ENCODE peak calls at places on chromosomes 13 and 19, in nine cellular contexts. H, L, D, T, C, S, Q, V and A are unnamed samples. For H3K36me3, the result is how much of the 10 kb centered on the place peaks cover.

GRCh38 chr19:58356236-58356970 is 3.1 kb upstream of the A1BG start:
- DNase-seq in T (no peak), V (peak), C (no peak), Q (no peak), H (no peak), S (no peak), D (no peak), L (peak), A (peak)

GRCh38 chr13:43878897-43879322 is 630 bp downstream of the CCDC122 start:
- DNase-seq in T (peak), Q (peak), H (peak), C (peak), V (peak), D (peak), S (peak), L (peak), A (peak)

GRCh38 chr19:49973987-49974386 is 13.0 kb upstream of the SIGLEC11 start:
- DNase-seq in S (no peak), D (no peak), H (no peak), L (no peak), T (no peak), Q (no peak), C (no peak), V (peak), A (no peak)

GRCh38 chr13:106038752-106039151 is 496.7 kb downstream of the EFNB2 start:
- DNase-seq in T (no peak), C (no peak), Q (no peak), D (no peak), S (no peak), V (no peak), H (no peak), L (no peak), A (no peak)

GRCh38 chr13:97325738-97326137 is 103.6 kb downstream of the MBNL2 start:
- DNase-seq in T (peak), D (no peak), L (no peak), V (no peak), C (no peak), H (peak), Q (no peak), S (no peak), A (no peak)

GRCh38 chr19:33724723-33725060 is 72.0 kb upstream of the KCTD15 start:
- DNase-seq in L (no peak), Q (no peak), T (no peak), S (no peak), V (no peak), H (no peak), C (no peak), D (no peak), A (no peak)

GRCh38 chr19:21586341-21587116 is 81.1 kb downstream of the ZNF429 start:
- DNase-seq in D (peak), T (peak), S (peak), C (no peak), L (peak), V (peak), Q (no peak), H (peak), A (no peak)

GRCh38 chr19:737591-738093 is 13.3 kb upstream of the MISP start:
- DNase-seq in V (peak), L (peak), T (no peak), Q (peak), S (peak), H (peak), C (no peak), D (peak), A (no peak)

GRCh38 chr19:4575267-4575793 is 15.8 kb upstream of the SEMA6B start:
- DNase-seq in Q (no peak), S (peak), C (no peak), L (peak), D (peak), V (no peak), T (no peak), H (peak), A (no peak)

GRCh38 chr13:109235901-109236300 is 550.5 kb downstream of the IRS2 start:
- DNase-seq in D (no peak), H (no peak), Q (no peak), V (no peak), S (no peak), L (no peak), T (no peak), C (no peak), A (no peak)

GRCh38 chr19:55454787-55455243 is 6.6 kb downstream of the ISOC2 start:
- DNase-seq in D (no peak), C (no peak), T (no peak), L (peak), S (peak), H (no peak), V (peak), Q (no peak), A (no peak)

GRCh38 chr19:4059931-4060620 is 6.6 kb downstream of the ZBTB7A start:
- DNase-seq in T (no peak), V (peak), D (peak), C (peak), H (peak), Q (no peak), L (no peak), S (no peak), A (peak)

GRCh38 chr13:24152292-24153214 is 8.0 kb upstream of the SPATA13 start:
- DNase-seq in C (no peak), T (no peak), D (no peak), H (no peak), V (no peak), Q (no peak), S (peak), L (peak), A (no peak)

GRCh38 chr19:18298601-18299000 is 17.2 kb upstream of the JUND start:
- DNase-seq in Q (no peak), H (no peak), C (no peak), V (no peak), S (no peak), L (no peak), D (no peak), T (no peak), A (no peak)

GRCh38 chr19:35363001-35363590 is 4.8 kb downstream of the FFAR3 start:
- DNase-seq in T (no peak), D (no peak), L (no peak), C (no peak), S (no peak), H (no peak), V (no peak), Q (no peak), A (no peak)

GRCh38 chr13:74289861-74290260 is 155.7 kb upstream of the KLF12 start:
- DNase-seq in C (no peak), D (no peak), T (no peak), L (no peak), S (no peak), H (no peak), V (no peak), Q (no peak), A (no peak)

GRCh38 chr19:50639121-50640112 is at the start of gene SYT3:
- DNase-seq in D (peak), Q (peak), H (peak), C (no peak), S (peak), L (peak), V (no peak), T (peak), A (no peak)

GRCh38 chr13:97976551-97977375 is 23.3 kb downstream of the IPO5 start:
- DNase-seq in D (no peak), H (no peak), C (no peak), V (peak), L (peak), Q (peak), S (no peak), T (peak), A (no peak)

GRCh38 chr19:1065606-1066109 is 1.3 kb upstream of the ARHGAP45 start:
- DNase-seq in V (peak), D (no peak), H (no peak), S (peak), Q (no peak), C (no peak), L (peak), T (no peak), A (no peak)

GRCh38 chr13:50124536-50125305 is 109.5 kb downstream of the KCNRG start:
- DNase-seq in V (peak), D (peak), S (peak), C (peak), T (peak), Q (peak), L (peak), H (peak), A (peak)

DNA sequence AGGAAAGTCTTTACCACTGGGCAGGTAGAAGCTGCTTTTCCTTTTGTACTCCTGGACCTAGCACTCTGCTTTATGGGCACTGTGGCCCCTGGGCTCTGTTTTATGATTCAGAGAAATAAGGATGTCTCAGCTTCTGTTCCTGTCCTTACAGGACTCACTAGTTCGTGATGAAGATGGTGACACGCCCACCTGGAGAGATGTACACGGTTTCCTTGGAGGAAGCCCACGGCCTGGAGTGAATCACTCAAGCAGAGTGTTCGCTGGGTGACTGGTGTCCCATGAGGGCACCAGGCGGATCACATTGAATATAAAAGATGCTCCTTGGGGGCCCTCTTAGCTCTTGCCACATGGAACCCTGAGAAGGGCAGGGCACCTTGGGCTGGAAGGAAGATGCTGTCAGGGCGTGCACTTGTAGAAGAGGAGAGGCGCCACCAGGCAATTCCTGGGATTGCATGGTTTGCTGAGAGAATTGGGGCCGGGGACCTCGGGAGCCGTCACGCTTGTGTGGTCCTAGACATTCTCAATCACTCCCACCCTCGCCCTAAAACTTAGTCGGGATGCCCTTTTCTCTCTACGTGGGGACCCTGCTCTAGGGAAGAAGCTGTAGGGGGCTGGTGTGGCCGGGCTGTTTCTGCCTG is 202.6 kb downstream of the TSHZ3 start:
- DNase-seq in L (no peak), Q (no peak), T (no peak), C (no peak), S (no peak), H (no peak), D (no peak), V (no peak), A (no peak)
- TF ChIP-seq CTCF in L (no peak), Q (no peak), T (no peak), C (no peak), S (no peak), H (no peak), D (no peak), V (no peak), A (no peak)

DNA sequence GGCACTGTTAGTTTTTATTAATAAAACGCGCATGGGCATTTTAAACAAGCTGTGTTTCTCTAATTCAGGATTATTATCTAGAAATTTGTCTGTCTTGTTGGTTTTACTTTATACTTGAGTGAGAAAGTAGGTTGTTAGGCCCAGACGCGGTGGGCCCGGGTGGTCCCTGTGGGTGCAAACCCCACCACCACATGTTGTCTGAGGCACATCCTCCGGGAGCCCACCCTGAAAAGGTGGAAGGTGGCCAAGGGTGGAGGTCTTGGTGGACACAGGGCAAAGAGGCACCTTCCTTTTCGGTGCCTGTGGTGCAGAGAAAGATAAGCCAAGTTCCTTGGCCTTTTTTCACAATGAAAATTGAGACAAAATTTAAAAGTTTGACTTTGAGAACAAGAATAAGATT is 16.6 kb downstream of the ATP4B start:
- DNase-seq in L (no peak), V (no peak), C (peak), H (peak), S (no peak), Q (no peak), T (no peak), D (no peak), A (no peak)
- H3K36me3 ChIP-seq in L (half or more), V (half or more), C (under half), H (under half), S (under half), Q (under half), T (under half), D (under half), A (under half)

GRCh38 chr19:17048885-17049453 is 22.4 kb upstream of the CPAMD8 start:
- DNase-seq in D (no peak), T (no peak), V (peak), C (no peak), S (no peak), H (no peak), Q (no peak), L (no peak), A (no peak)

GRCh38 chr19:17049711-17050280 is 23.2 kb upstream of the CPAMD8 start:
- DNase-seq in H (no peak), L (no peak), D (peak), T (no peak), Q (no peak), V (peak), C (no peak), S (no peak), A (no peak)

GRCh38 chr19:17055636-17056035 is 19.6 kb downstream of the HAUS8 start:
- DNase-seq in S (no peak), T (no peak), C (no peak), Q (no peak), L (no peak), H (no peak), V (no peak), D (no peak), A (no peak)

GRCh38 chr19:17054746-17055145 is 20.5 kb downstream of the HAUS8 start:
- DNase-seq in D (no peak), C (no peak), V (no peak), S (no peak), T (no peak), Q (no peak), H (no peak), L (no peak), A (no peak)

DNA sequence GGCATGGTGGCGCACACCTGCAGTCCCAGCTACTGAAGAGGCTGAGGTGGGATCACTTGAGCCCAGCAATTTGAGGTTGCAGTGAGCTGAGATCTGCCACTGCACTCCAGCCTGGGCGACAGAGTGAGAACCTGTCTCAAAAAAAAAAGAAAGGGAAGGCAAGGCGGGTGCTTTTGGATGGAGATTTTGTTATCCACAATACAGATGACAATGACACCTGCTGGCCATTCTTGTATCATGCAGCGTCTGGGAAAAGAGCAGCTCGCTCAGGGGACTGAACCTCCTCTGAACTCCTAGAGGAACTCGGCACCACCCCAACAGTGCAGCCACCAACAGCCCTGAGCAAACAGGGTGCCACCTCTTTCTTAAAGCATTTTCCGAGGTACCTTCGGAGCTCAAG is 22.8 kb downstream of the HAUS8 start:
- DNase-seq in L (peak), Q (no peak), S (peak), C (no peak), H (peak), T (no peak), D (peak), V (peak), A (no peak)
- TF ChIP-seq CTCF in L (peak), Q (peak), S (peak), C (peak), H (peak), T (peak), D (peak), V (peak), A (peak)

GRCh38 chr13:113546571-113547247 is 37.8 kb upstream of the TFDP1 start:
- DNase-seq in H (no peak), S (no peak), T (no peak), L (no peak), D (no peak), V (peak), C (peak), Q (no peak), A (no peak)

GRCh38 chr13:113544071-113544891 is 40.3 kb upstream of the TFDP1 start:
- DNase-seq in D (no peak), Q (no peak), L (no peak), H (no peak), V (peak), S (no peak), C (peak), T (no peak), A (no peak)

GRCh38 chr13:113545455-113545930 is 39.1 kb upstream of the TFDP1 start:
- DNase-seq in V (peak), L (no peak), D (no peak), S (no peak), T (no peak), H (no peak), Q (no peak), C (peak), A (no peak)

GRCh38 chr13:113545931-113546516 is 38.5 kb upstream of the TFDP1 start:
- DNase-seq in S (no peak), C (peak), D (no peak), H (no peak), L (no peak), Q (no peak), V (peak), T (no peak), A (no peak)

GRCh38 chr13:113544896-113545295 is 39.7 kb upstream of the TFDP1 start:
- DNase-seq in C (peak), D (no peak), H (no peak), L (no peak), Q (no peak), V (peak), S (no peak), T (no peak), A (no peak)
- H3K36me3 ChIP-seq in C (under half), D (under half), H (under half), L (under half), Q (under half), V (half or more), S (under half), T (under half), A (under half)

GRCh38 chr19:2110822-2111221 is 14.1 kb downstream of the IZUMO4 start:
- DNase-seq in S (no peak), H (no peak), D (no peak), C (no peak), L (peak), V (no peak), T (no peak), Q (no peak), A (no peak)
- TF ChIP-seq CTCF in S (peak), H (no peak), D (no peak), C (no peak), L (peak), V (no peak), T (no peak), Q (peak), A (peak)

GRCh38 chr19:29952646-29953045 is 10.6 kb downstream of the URI1 start:
- DNase-seq in V (no peak), T (no peak), Q (no peak), D (no peak), S (no peak), L (no peak), H (no peak), C (no peak), A (no peak)

GRCh38 chr19:29952127-29952526 is 10.1 kb downstream of the URI1 start:
- DNase-seq in H (no peak), S (no peak), C (no peak), V (no peak), T (no peak), Q (no peak), D (no peak), L (no peak), A (no peak)

GRCh38 chr19:29956855-29957254 is 14.8 kb downstream of the URI1 start:
- DNase-seq in Q (no peak), H (no peak), D (no peak), V (no peak), C (no peak), S (no peak), L (no peak), T (no peak), A (no peak)

GRCh38 chr19:29947871-29948270 is 5.8 kb downstream of the URI1 start:
- DNase-seq in T (no peak), H (no peak), S (no peak), L (no peak), Q (no peak), C (no peak), D (no peak), V (no peak), A (no peak)

DNA sequence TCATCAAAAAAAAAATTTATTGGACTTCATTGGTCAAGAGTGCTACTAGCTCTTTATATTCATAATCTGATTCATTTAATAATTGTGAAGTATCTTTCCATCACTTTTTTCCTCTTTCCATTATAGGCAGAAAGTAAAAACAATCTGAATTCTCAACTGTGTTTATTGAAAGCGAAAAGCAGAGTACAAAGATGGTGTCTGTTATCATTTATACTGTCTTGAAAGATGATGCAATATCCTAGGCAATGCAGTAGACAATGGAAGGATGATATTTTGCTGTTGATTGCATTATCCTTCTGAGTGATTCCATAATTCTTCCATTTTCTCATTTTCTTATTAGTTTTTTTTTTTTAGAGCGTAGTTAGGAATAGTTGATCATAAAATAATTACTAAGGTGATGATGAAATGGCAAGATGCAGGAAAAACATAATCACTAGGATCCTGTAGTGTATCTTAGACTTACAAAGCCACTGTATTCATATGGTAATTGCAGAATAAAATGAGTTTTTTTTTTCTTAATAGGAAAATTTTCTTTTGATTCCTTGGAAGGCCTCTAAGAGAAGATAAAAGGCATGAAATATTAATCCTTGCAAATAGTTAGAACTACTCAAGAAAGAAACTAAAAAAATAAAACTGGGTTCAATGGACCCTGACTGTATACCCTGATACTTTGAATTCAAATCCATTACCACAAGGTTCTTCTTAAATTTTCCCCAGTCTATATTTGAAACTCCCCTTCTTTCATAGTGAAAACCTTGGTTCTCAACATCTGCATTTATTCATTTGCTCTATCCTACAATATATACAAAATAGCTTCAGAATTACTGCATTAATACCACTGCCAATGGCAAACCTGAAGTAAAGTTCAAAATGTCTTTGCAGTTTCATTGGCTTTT is 11.6 kb downstream of the URI1 start:
- DNase-seq in L (no peak), D (no peak), T (no peak), V (no peak), S (no peak), C (no peak), H (no peak), Q (no peak), A (no peak)
- H3K36me3 ChIP-seq in L (under half), D (under half), T (under half), V (under half), S (under half), C (under half), H (under half), Q (under half), A (under half)

GRCh38 chr13:112069063-112069726 is 2.2 kb downstream of the SOX1 start:
- DNase-seq in D (no peak), S (no peak), L (no peak), V (no peak), Q (no peak), H (no peak), T (no peak), C (no peak), A (no peak)

GRCh38 chr13:112067871-112068305 is 939 bp downstream of the SOX1 start:
- DNase-seq in S (peak), C (no peak), H (no peak), T (no peak), L (peak), Q (no peak), D (no peak), V (peak), A (no peak)

GRCh38 chr13:112068531-112069062 is 1.6 kb downstream of the SOX1 start:
- DNase-seq in H (no peak), D (no peak), T (no peak), S (no peak), L (peak), V (peak), Q (no peak), C (no peak), A (no peak)

GRCh38 chr13:112071011-112071901 is 4.3 kb downstream of the SOX1 start:
- DNase-seq in D (no peak), Q (no peak), T (no peak), H (no peak), L (no peak), S (no peak), V (no peak), C (no peak), A (no peak)

GRCh38 chr13:112069727-112070300 is 2.9 kb downstream of the SOX1 start:
- DNase-seq in V (no peak), T (no peak), Q (no peak), D (no peak), L (peak), H (no peak), C (no peak), S (no peak), A (no peak)
- TF ChIP-seq CTCF in V (no peak), T (no peak), Q (no peak), D (no peak), L (no peak), H (no peak), C (no peak), S (no peak), A (no peak)